ENCODE peak calls at places on chromosomes 11 and 22, in four cellular contexts. E is thoracic aorta, N is suprapubic skin, T is prostate gland. L is an unnamed sample.

GRCh38 chr11:36427079-36427478 is 83.0 kb downstream of the TRAF6 start:
- DNase-seq in E (no peak), N (no peak), T (no peak), L (no peak)

GRCh38 chr11:134333951-134334350 is 2.2 kb downstream of the GLB1L2 start:
- DNase-seq in E (no peak), N (no peak), T (no peak), L (no peak)

GRCh38 chr11:38411149-38411548 is 1813.1 kb upstream of the RAG2 start:
- DNase-seq in E (no peak), N (no peak), T (no peak), L (no peak)

GRCh38 chr22:23913306-23913660 is 19.1 kb downstream of the MIF start:
- DNase-seq in E (no peak), N (no peak), T (no peak), L (no peak)

GRCh38 chr11:131760191-131760951 is 390.0 kb downstream of the NTM start:
- DNase-seq in E (no peak), N (no peak), T (no peak), L (no peak)

GRCh38 chr11:128988224-128988970 is 45.7 kb upstream of the TP53AIP1 start:
- DNase-seq in E (no peak), N (no peak), T (no peak), L (no peak)

GRCh38 chr22:49925525-49926128 is 7.2 kb downstream of the CRELD2 start:
- DNase-seq in E (no peak), N (no peak), T (no peak), L (no peak)

GRCh38 chr11:34488855-34489557 is 24.6 kb downstream of the ELF5 start:
- DNase-seq in E (no peak), N (no peak), T (no peak), L (no peak)

GRCh38 chr11:17734986-17735822 is 623 bp downstream of the KCNC1 start:
- DNase-seq in E (no peak), N (peak), T (peak), L (peak)

GRCh38 chr22:38026130-38027111 is 30.8 kb upstream of the PICK1 start:
- DNase-seq in E (no peak), N (no peak), T (no peak), L (no peak)

GRCh38 chr22:19759459-19759993 is 1.1 kb upstream of the TBX1 start:
- DNase-seq in E (no peak), N (no peak), T (no peak), L (no peak)

GRCh38 chr22:19940536-19941364 is 822 bp upstream of the COMT start:
- DNase-seq in E (no peak), N (no peak), T (no peak), L (no peak)

GRCh38 chr11:116832350-116833290 is 2.9 kb downstream of the APOC3 start:
- DNase-seq in E (no peak), N (no peak), T (no peak), L (no peak)

GRCh38 chr11:3109921-3110706 is 52.9 kb upstream of the CARS1 start:
- DNase-seq in E (peak), N (peak), T (peak), L (peak)

GRCh38 chr11:107478922-107479321 is 21.3 kb upstream of the CWF19L2 start:
- DNase-seq in E (no peak), N (no peak), T (no peak), L (no peak)

GRCh38 chr11:15101072-15101701 is 13.5 kb upstream of the INSC start:
- DNase-seq in E (no peak), N (no peak), T (peak), L (peak)

GRCh38 chr11:1827095-1827797 is 7.5 kb upstream of the SYT8 start:
- DNase-seq in E (peak), N (peak), T (peak), L (peak)
- TF ChIP-seq CTCF in E (no peak), N (no peak), T (peak), L (no peak)

GRCh38 chr22:46714550-46714949 is 23.5 kb downstream of the CERK start:
- DNase-seq in E (no peak), N (no peak), T (no peak), L (no peak)
- H3K27ac ChIP-seq in E (peak), N (peak), T (no peak), L (no peak)

GRCh38 chr22:45308624-45309421 is 911 bp upstream of the FAM118A start:
- DNase-seq in E (no peak), N (no peak), T (no peak), L (no peak)
- TF ChIP-seq CTCF in E (no peak), N (no peak), T (no peak), L (no peak)

GRCh38 chr11:122743093-122743741 is 87.7 kb downstream of the UBASH3B start:
- DNase-seq in E (no peak), N (no peak), T (no peak), L (no peak)
- H3K27ac ChIP-seq in E (no peak), N (no peak), T (no peak), L (no peak)

L was measured in RWPE1.